ENCODE peak calls at places on chromosomes 4 and X, in four cellular contexts. Y is GM12878, T is HepG2, O is K562. G is an unnamed sample.

GRCh38 chr4:108060164-108060563 is 70.5 kb downstream of the HADH start:
- DNase-seq in T (peak), Y (no peak), O (peak), G (peak)

GRCh38 chrX:154043003-154043402 is 23.3 kb upstream of the IRAK1 start:
- DNase-seq in Y (no peak), T (no peak), O (no peak), G (no peak)

GRCh38 chr4:38190717-38191178 is 230.6 kb downstream of the PTTG2 start:
- DNase-seq in T (no peak), Y (no peak), O (no peak), G (no peak)

GRCh38 chrX:85107407-85107806 is 103.7 kb downstream of the APOOL start:
- DNase-seq in Y (no peak), T (no peak), O (no peak), G (no peak)

GRCh38 chrX:17826609-17827496 is 34.2 kb downstream of the RAI2 start:
- DNase-seq in T (no peak), Y (no peak), O (no peak), G (no peak)

GRCh38 chrX:46882266-46882665 is 30.0 kb upstream of the JADE3 start:
- DNase-seq in Y (no peak), T (no peak), O (peak), G (peak)

GRCh38 chr4:39406763-39407583 is at the start of gene KLB:
- DNase-seq in O (no peak), T (peak), Y (no peak), G (no peak)

GRCh38 chr4:119059221-119059620 is 76.4 kb upstream of the MYOZ2 start:
- DNase-seq in O (no peak), Y (no peak), T (no peak), G (no peak)

GRCh38 chr4:161815841-161816240 is 348.0 kb downstream of the FSTL5 start:
- DNase-seq in T (no peak), Y (no peak), O (no peak), G (no peak)

GRCh38 chrX:53312946-53313745 is 31.8 kb upstream of the IQSEC2 start:
- DNase-seq in T (peak), O (peak), Y (peak), G (peak)

GRCh38 chr4:187070740-187071139 is 347.1 kb upstream of the FAT1 start:
- DNase-seq in T (no peak), O (no peak), Y (no peak), G (peak)

DNA sequence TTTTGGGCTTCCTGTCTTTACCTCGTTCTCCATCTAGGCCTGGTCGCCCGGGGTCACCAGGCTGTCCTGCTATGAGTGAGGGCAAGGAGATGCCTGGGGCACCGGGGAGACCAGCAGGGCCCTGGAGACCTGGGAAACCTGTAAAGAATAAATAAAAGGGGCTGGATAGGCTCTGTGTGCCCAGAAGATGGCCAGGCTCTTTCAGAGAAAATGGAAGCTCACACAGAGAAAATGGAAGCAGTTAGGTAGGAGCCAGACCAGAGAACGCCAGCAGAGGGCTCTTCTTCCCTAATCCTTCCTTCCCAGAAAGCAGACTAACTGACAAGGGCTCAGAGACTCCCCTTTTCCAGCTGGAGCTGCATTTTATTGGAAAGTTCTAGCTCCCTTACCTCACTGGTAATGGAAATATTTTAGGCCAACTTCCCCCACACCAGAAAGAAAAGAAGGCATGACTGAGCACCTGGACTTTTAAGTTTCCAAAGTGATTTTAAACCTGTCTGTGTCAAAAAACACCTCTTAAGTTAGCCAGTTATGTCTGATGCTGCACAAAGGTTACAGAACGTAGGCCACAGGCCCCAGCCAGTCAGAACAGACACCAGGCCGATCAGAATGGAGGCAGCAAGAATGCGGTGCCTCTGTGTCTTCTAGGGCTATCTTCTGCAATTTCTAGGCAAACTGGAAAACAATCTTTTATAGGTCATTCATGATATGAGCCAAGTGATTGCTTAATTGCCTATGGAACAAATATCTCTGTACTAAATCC is 74.0 kb downstream of the ATG4A start:
- DNase-seq in T (peak), Y (no peak), O (peak), G (peak)
- TF ChIP-seq JUNB in T (no peak), Y (no peak), O (no peak), G (no peak)

GRCh38 chr4:153758136-153758535 is 1.7 kb downstream of the RNF175 start:
- DNase-seq in T (no peak), Y (no peak), O (no peak), G (peak)

GRCh38 chr4:153763404-153763803 is 3.6 kb upstream of the RNF175 start:
- DNase-seq in O (peak), Y (no peak), T (no peak), G (peak)

GRCh38 chr4:153758688-153759406 is 977 bp downstream of the RNF175 start:
- DNase-seq in T (no peak), Y (no peak), O (no peak), G (peak)

GRCh38 chr4:153757407-153757806 is 2.4 kb downstream of the RNF175 start:
- DNase-seq in T (no peak), Y (no peak), O (no peak), G (peak)

GRCh38 chr4:153759407-153760226 is at the start of gene RNF175:
- DNase-seq in O (no peak), Y (no peak), T (no peak), G (peak)
- TF ChIP-seq EZH2 in O (no peak), Y (no peak), T (no peak), G (no peak)

DNA sequence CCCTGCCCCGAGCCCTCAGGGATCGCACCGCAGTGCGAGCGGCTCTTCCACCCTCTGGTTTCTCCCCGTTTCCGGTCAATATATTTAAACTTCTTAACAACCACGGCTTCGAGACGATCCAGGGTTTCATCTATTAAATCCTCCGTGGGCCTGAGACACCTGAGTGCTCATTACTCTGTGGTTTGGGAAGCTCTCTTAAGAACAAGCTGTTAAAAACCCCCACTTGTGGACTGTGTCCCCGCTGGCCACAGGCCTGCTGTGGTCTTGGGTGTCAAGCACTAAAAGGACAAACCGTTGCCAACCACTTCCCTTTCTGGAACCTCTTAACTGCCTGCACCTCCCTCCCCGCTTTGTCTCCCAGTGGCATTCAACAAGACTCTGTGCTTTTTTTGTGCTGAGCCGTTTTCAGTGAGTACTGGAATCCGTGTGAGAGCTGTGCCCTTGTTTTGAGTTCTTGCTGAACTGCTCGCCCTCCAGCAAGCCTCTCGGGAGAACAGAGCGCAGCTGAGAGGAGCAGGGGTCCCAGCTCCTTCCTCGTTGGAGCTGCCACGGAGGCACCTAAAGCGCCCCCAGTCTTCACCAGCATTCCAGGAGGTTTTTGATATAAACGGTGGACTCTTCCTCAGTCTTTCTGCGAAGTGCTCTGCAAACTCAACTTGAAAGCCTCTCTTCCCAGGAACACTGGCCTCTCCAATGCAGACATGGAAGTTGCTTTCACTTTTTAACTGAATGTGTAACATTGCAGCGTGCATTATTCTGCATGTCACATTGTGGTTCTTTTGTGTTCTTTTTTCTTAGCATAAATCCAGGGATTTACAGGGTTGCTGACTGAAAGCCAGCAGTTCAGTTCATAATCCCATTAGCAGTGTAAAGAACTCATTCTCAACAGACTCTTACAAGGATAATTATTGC is 706 bp upstream of the IGFBP7 start:
- DNase-seq in T (no peak), O (peak), Y (no peak), G (peak)
- H3K4me3 ChIP-seq in T (peak), O (peak), Y (peak), G (peak)

DNA sequence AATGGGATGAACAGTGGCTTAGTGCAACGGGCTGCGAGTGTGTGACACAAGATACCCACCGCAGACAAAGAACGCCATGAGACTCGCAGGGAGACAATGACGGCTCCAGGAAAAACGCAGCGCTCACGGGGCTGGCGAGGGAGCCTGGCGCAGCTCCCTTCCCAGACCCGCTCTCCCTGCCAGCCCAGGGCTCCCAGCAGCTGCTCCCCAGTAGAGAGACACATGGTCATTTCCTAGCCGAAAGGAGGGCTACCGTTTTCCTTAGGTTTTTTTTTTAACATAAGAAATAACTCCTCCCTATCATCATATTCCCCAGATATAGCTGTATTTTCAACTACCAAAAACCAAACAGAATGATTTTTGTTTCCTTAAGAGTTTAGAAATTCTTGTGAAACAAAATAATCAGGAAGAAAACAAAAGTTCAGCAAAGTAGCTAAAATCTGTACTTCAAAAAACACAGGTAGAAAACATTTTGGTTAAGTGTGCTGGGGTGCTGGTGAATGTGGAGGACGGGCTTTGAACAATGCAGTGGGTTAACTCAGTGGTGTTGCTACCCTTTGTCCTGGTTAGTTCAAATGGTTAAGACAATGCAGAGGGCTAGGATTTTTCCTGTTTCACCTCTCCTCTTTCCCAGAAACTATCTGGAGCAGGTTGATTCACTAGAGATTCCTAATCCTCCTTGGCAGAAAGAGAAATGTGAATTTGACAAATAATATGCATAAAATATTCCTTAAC is 149.2 kb downstream of the MAML3 start:
- DNase-seq in Y (no peak), O (no peak), T (no peak), G (peak)
- TF ChIP-seq JUNB in Y (no peak), O (no peak), T (no peak), G (no peak)

DNA sequence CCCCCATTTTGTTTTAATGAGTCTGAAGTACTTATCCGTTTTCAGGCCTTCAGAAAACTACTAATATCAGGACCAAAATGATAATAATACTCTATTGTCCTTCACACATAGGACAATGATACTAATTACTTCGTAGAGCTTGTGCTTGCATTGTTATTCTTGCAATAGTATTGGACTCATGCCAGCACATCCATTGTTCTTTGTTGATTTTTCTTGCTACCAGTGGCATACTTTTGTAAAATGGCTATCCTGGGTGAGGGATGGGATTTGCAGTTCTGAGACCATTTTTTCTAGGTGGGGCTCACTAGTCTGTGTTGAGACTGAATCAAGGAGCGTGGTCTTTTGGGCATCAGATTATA is 195.3 kb downstream of the MAML3 start:
- DNase-seq in Y (no peak), T (no peak), O (no peak), G (no peak)
- TF ChIP-seq EZH2 in Y (no peak), T (no peak), O (no peak), G (no peak)

GRCh38 chr4:102451266-102451665 is 49.9 kb upstream of the NFKB1 start:
- DNase-seq in Y (no peak), T (no peak), O (no peak), G (no peak)
- H3K4me3 ChIP-seq in Y (no peak), T (no peak), O (no peak), G (no peak)

G was measured in GM23338.